ENCODE peak calls at places on chromosomes 16 and 17, in seven cellular contexts. One of them, this sample, is unnamed.

GRCh38 chr17:28346746-28347246 is 10.5 kb downstream of the POLDIP2 start:
- DNase-seq in CD4-positive, alpha-beta T cell: no peak
- DNase-seq in epithelial cell of esophagus: no peak
- DNase-seq in dorsolateral prefrontal cortex: no peak
- DNase-seq in testis: peak; percentile 81
- DNase-seq in left ventricle myocardium inferior: no peak
- DNase-seq in nephron progenitor cell: no peak
- DNase-seq in this sample: no peak

GRCh38 chr16:88993006-88993787 is 16.2 kb upstream of the CBFA2T3 start:
- DNase-seq in CD4-positive, alpha-beta T cell: no peak
- DNase-seq in epithelial cell of esophagus: no peak
- DNase-seq in dorsolateral prefrontal cortex: no peak
- DNase-seq in testis: no peak
- DNase-seq in left ventricle myocardium inferior: no peak
- DNase-seq in nephron progenitor cell: no peak
- DNase-seq in this sample: no peak

GRCh38 chr17:8140413-8141029 is 11.7 kb downstream of the PER1 start:
- DNase-seq in CD4-positive, alpha-beta T cell: no peak
- DNase-seq in epithelial cell of esophagus: no peak
- DNase-seq in dorsolateral prefrontal cortex: no peak
- DNase-seq in testis: no peak
- DNase-seq in left ventricle myocardium inferior: no peak
- DNase-seq in nephron progenitor cell: no peak
- DNase-seq in this sample: no peak

GRCh38 chr17:61766520-61766919 is 96.8 kb downstream of the BRIP1 start:
- DNase-seq in CD4-positive, alpha-beta T cell: no peak
- DNase-seq in epithelial cell of esophagus: peak; percentile 80
- DNase-seq in dorsolateral prefrontal cortex: no peak
- DNase-seq in testis: no peak
- DNase-seq in left ventricle myocardium inferior: no peak
- DNase-seq in nephron progenitor cell: no peak
- DNase-seq in this sample: peak; percentile 27

GRCh38 chr16:65634291-65634690 is 512.4 kb upstream of the CDH11 start:
- DNase-seq in CD4-positive, alpha-beta T cell: no peak
- DNase-seq in epithelial cell of esophagus: peak; percentile 24
- DNase-seq in dorsolateral prefrontal cortex: no peak
- DNase-seq in testis: no peak
- DNase-seq in left ventricle myocardium inferior: no peak
- DNase-seq in nephron progenitor cell: no peak
- DNase-seq in this sample: no peak

GRCh38 chr17:8360751-8361150 is 15.8 kb downstream of the KRABD2 start:
- DNase-seq in CD4-positive, alpha-beta T cell: no peak
- DNase-seq in epithelial cell of esophagus: no peak
- DNase-seq in dorsolateral prefrontal cortex: no peak
- DNase-seq in testis: no peak
- DNase-seq in left ventricle myocardium inferior: no peak
- DNase-seq in nephron progenitor cell: no peak
- DNase-seq in this sample: no peak

GRCh38 chr17:32794533-32795246 is 82.2 kb downstream of the MYO1D start:
- DNase-seq in CD4-positive, alpha-beta T cell: no peak
- DNase-seq in epithelial cell of esophagus: no peak
- DNase-seq in dorsolateral prefrontal cortex: no peak
- DNase-seq in testis: no peak
- DNase-seq in left ventricle myocardium inferior: no peak
- DNase-seq in nephron progenitor cell: no peak
- DNase-seq in this sample: no peak

GRCh38 chr16:78551487-78552085 is 452.1 kb downstream of the WWOX start:
- DNase-seq in CD4-positive, alpha-beta T cell: no peak
- DNase-seq in epithelial cell of esophagus: no peak
- DNase-seq in dorsolateral prefrontal cortex: no peak
- DNase-seq in testis: no peak
- DNase-seq in left ventricle myocardium inferior: no peak
- DNase-seq in nephron progenitor cell: no peak
- DNase-seq in this sample: no peak

GRCh38 chr16:48999034-48999433 is 282.6 kb downstream of the CBLN1 start:
- DNase-seq in CD4-positive, alpha-beta T cell: no peak
- DNase-seq in epithelial cell of esophagus: no peak
- DNase-seq in dorsolateral prefrontal cortex: no peak
- DNase-seq in testis: no peak
- DNase-seq in left ventricle myocardium inferior: no peak
- DNase-seq in nephron progenitor cell: peak; percentile 35
- DNase-seq in this sample: no peak

GRCh38 chr16:27499659-27500055 is 50.1 kb downstream of the GTF3C1 start:
- DNase-seq in CD4-positive, alpha-beta T cell: no peak
- DNase-seq in epithelial cell of esophagus: no peak
- DNase-seq in dorsolateral prefrontal cortex: no peak
- DNase-seq in testis: no peak
- DNase-seq in left ventricle myocardium inferior: peak; percentile 38
- DNase-seq in nephron progenitor cell: no peak
- DNase-seq in this sample: no peak

GRCh38 chr17:79749156-79749815 is 18.5 kb downstream of the ENPP7 start:
- DNase-seq in CD4-positive, alpha-beta T cell: no peak
- DNase-seq in epithelial cell of esophagus: peak; percentile 18
- DNase-seq in dorsolateral prefrontal cortex: no peak
- DNase-seq in testis: no peak
- DNase-seq in left ventricle myocardium inferior: no peak
- DNase-seq in nephron progenitor cell: no peak
- DNase-seq in this sample: peak; percentile 89

GRCh38 chr17:78962345-78962983 is 17.3 kb downstream of the LGALS3BP start:
- DNase-seq in CD4-positive, alpha-beta T cell: no peak
- DNase-seq in epithelial cell of esophagus: peak; percentile 46
- DNase-seq in dorsolateral prefrontal cortex: no peak
- DNase-seq in testis: no peak
- DNase-seq in left ventricle myocardium inferior: no peak
- DNase-seq in nephron progenitor cell: no peak
- DNase-seq in this sample: no peak

GRCh38 chr17:57879437-57880085 is 29.7 kb upstream of the MRPS23 start:
- DNase-seq in CD4-positive, alpha-beta T cell: no peak
- DNase-seq in epithelial cell of esophagus: no peak
- DNase-seq in dorsolateral prefrontal cortex: no peak
- DNase-seq in testis: no peak
- DNase-seq in left ventricle myocardium inferior: no peak
- DNase-seq in nephron progenitor cell: peak; percentile 55
- DNase-seq in this sample: no peak

GRCh38 chr17:2905269-2905668 is 109.0 kb downstream of the RAP1GAP2 start:
- DNase-seq in CD4-positive, alpha-beta T cell: no peak
- DNase-seq in epithelial cell of esophagus: no peak
- DNase-seq in dorsolateral prefrontal cortex: no peak
- DNase-seq in testis: no peak
- DNase-seq in left ventricle myocardium inferior: peak; percentile 78
- DNase-seq in nephron progenitor cell: no peak
- DNase-seq in this sample: no peak

GRCh38 chr16:28623172-28623711 is 13.4 kb upstream of the SULT1A1 start:
- DNase-seq in CD4-positive, alpha-beta T cell: peak; percentile 72
- DNase-seq in epithelial cell of esophagus: peak; percentile 63
- DNase-seq in dorsolateral prefrontal cortex: peak; percentile 73
- DNase-seq in testis: peak; percentile 53
- DNase-seq in left ventricle myocardium inferior: peak; percentile 37
- DNase-seq in nephron progenitor cell: no peak
- DNase-seq in this sample: peak; percentile 11

GRCh38 chr17:50832267-50833227 is 2.8 kb upstream of the WFIKKN2 start:
- DNase-seq in CD4-positive, alpha-beta T cell: no peak
- DNase-seq in epithelial cell of esophagus: no peak
- DNase-seq in dorsolateral prefrontal cortex: no peak
- DNase-seq in testis: no peak
- DNase-seq in left ventricle myocardium inferior: no peak
- DNase-seq in nephron progenitor cell: no peak
- DNase-seq in this sample: no peak

GRCh38 chr17:50831430-50832064 is 3.8 kb upstream of the WFIKKN2 start:
- DNase-seq in CD4-positive, alpha-beta T cell: no peak
- DNase-seq in epithelial cell of esophagus: no peak
- DNase-seq in dorsolateral prefrontal cortex: no peak
- DNase-seq in testis: no peak
- DNase-seq in left ventricle myocardium inferior: no peak
- DNase-seq in nephron progenitor cell: no peak
- DNase-seq in this sample: peak; percentile 37

GRCh38 chr17:50829336-50829735 is 6.0 kb upstream of the WFIKKN2 start:
- DNase-seq in CD4-positive, alpha-beta T cell: no peak
- DNase-seq in epithelial cell of esophagus: no peak
- DNase-seq in dorsolateral prefrontal cortex: no peak
- DNase-seq in testis: no peak
- DNase-seq in left ventricle myocardium inferior: no peak
- DNase-seq in nephron progenitor cell: no peak
- DNase-seq in this sample: no peak

GRCh38 chr17:50830298-50830697 is 5.1 kb upstream of the WFIKKN2 start:
- DNase-seq in CD4-positive, alpha-beta T cell: no peak
- DNase-seq in epithelial cell of esophagus: no peak
- DNase-seq in dorsolateral prefrontal cortex: no peak
- DNase-seq in testis: no peak
- DNase-seq in left ventricle myocardium inferior: no peak
- DNase-seq in nephron progenitor cell: no peak
- DNase-seq in this sample: peak; percentile 30

DNA sequence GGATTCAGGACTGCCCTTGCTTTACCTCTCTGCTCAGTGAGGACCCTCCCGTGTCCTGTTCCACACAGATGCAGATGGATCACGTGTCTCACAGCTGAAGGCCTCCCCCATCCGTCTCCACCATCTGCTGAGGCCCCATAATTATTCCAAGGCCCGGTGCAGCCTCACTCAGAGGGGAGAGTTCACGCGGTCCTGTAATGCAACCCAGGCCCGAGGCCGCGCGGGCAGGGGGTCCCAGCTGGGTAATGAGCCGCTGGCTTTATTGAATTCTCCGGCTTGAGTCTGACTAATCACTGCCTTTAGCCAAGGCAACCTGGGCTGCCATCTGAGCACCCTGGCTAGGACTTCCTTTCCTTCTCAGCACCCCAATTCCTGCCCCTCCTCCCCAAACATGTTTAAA is 4.4 kb upstream of the WFIKKN2 start:
- DNase-seq in CD4-positive, alpha-beta T cell: no peak
- DNase-seq in epithelial cell of esophagus: no peak
- DNase-seq in dorsolateral prefrontal cortex: no peak
- DNase-seq in testis: no peak
- DNase-seq in left ventricle myocardium inferior: no peak
- DNase-seq in nephron progenitor cell: peak; percentile 57
- DNase-seq in this sample: no peak
- TF ChIP-seq CTCF in CD4-positive, alpha-beta T cell: no peak
- TF ChIP-seq CTCF in epithelial cell of esophagus: no peak
- TF ChIP-seq CTCF in dorsolateral prefrontal cortex: no peak
- TF ChIP-seq CTCF in testis: no peak
- TF ChIP-seq CTCF in left ventricle myocardium inferior: no peak
- TF ChIP-seq CTCF in nephron progenitor cell: no peak
- TF ChIP-seq CTCF in this sample: no peak

GRCh38 chr16:31301708-31302400 is 42.1 kb downstream of the ITGAM start:
- DNase-seq in CD4-positive, alpha-beta T cell: no peak
- DNase-seq in epithelial cell of esophagus: peak; percentile 49
- DNase-seq in dorsolateral prefrontal cortex: no peak
- DNase-seq in testis: no peak
- DNase-seq in left ventricle myocardium inferior: no peak
- DNase-seq in nephron progenitor cell: no peak
- DNase-seq in this sample: peak; percentile 44

GRCh38 chr16:31298340-31298739 is 38.6 kb downstream of the ITGAM start:
- DNase-seq in CD4-positive, alpha-beta T cell: no peak
- DNase-seq in epithelial cell of esophagus: no peak
- DNase-seq in dorsolateral prefrontal cortex: no peak
- DNase-seq in testis: no peak
- DNase-seq in left ventricle myocardium inferior: no peak
- DNase-seq in nephron progenitor cell: no peak
- DNase-seq in this sample: no peak

GRCh38 chr16:31295206-31295605 is 35.4 kb downstream of the ITGAM start:
- DNase-seq in CD4-positive, alpha-beta T cell: no peak
- DNase-seq in epithelial cell of esophagus: no peak
- DNase-seq in dorsolateral prefrontal cortex: no peak
- DNase-seq in testis: no peak
- DNase-seq in left ventricle myocardium inferior: no peak
- DNase-seq in nephron progenitor cell: no peak
- DNase-seq in this sample: no peak

GRCh38 chr16:31297496-31297895 is 37.7 kb downstream of the ITGAM start:
- DNase-seq in CD4-positive, alpha-beta T cell: no peak
- DNase-seq in epithelial cell of esophagus: no peak
- DNase-seq in dorsolateral prefrontal cortex: no peak
- DNase-seq in testis: no peak
- DNase-seq in left ventricle myocardium inferior: no peak
- DNase-seq in nephron progenitor cell: no peak
- DNase-seq in this sample: no peak

GRCh38 chr16:31298958-31299357 is 39.2 kb downstream of the ITGAM start:
- DNase-seq in CD4-positive, alpha-beta T cell: no peak
- DNase-seq in epithelial cell of esophagus: peak; percentile 17
- DNase-seq in dorsolateral prefrontal cortex: no peak
- DNase-seq in testis: no peak
- DNase-seq in left ventricle myocardium inferior: no peak
- DNase-seq in nephron progenitor cell: no peak
- DNase-seq in this sample: peak; percentile 4
- TF ChIP-seq CTCF in CD4-positive, alpha-beta T cell: peak; percentile 11
- TF ChIP-seq CTCF in epithelial cell of esophagus: peak; percentile 33
- TF ChIP-seq CTCF in dorsolateral prefrontal cortex: no peak
- TF ChIP-seq CTCF in testis: no peak
- TF ChIP-seq CTCF in left ventricle myocardium inferior: peak; percentile 32
- TF ChIP-seq CTCF in nephron progenitor cell: no peak
- TF ChIP-seq CTCF in this sample: peak; percentile 18

GRCh38 chr17:67520282-67520906 is 143.3 kb downstream of the PITPNC1 start:
- DNase-seq in CD4-positive, alpha-beta T cell: no peak
- DNase-seq in epithelial cell of esophagus: peak; percentile 24
- DNase-seq in dorsolateral prefrontal cortex: no peak
- DNase-seq in testis: peak; percentile 27
- DNase-seq in left ventricle myocardium inferior: no peak
- DNase-seq in nephron progenitor cell: peak; percentile 28
- DNase-seq in this sample: peak; percentile 75

GRCh38 chr17:67519801-67520251 is 142.7 kb downstream of the PITPNC1 start:
- DNase-seq in CD4-positive, alpha-beta T cell: no peak
- DNase-seq in epithelial cell of esophagus: no peak
- DNase-seq in dorsolateral prefrontal cortex: no peak
- DNase-seq in testis: no peak
- DNase-seq in left ventricle myocardium inferior: no peak
- DNase-seq in nephron progenitor cell: no peak
- DNase-seq in this sample: no peak

GRCh38 chr17:67517335-67517734 is 140.3 kb downstream of the PITPNC1 start:
- DNase-seq in CD4-positive, alpha-beta T cell: no peak
- DNase-seq in epithelial cell of esophagus: no peak
- DNase-seq in dorsolateral prefrontal cortex: no peak
- DNase-seq in testis: no peak
- DNase-seq in left ventricle myocardium inferior: no peak
- DNase-seq in nephron progenitor cell: no peak
- DNase-seq in this sample: no peak

GRCh38 chr17:67520916-67521772 is 144.1 kb downstream of the PITPNC1 start:
- DNase-seq in CD4-positive, alpha-beta T cell: no peak
- DNase-seq in epithelial cell of esophagus: no peak
- DNase-seq in dorsolateral prefrontal cortex: no peak
- DNase-seq in testis: no peak
- DNase-seq in left ventricle myocardium inferior: no peak
- DNase-seq in nephron progenitor cell: no peak
- DNase-seq in this sample: peak; percentile 84

GRCh38 chr17:67518881-67519280 is 141.8 kb downstream of the PITPNC1 start:
- DNase-seq in CD4-positive, alpha-beta T cell: no peak
- DNase-seq in epithelial cell of esophagus: no peak
- DNase-seq in dorsolateral prefrontal cortex: no peak
- DNase-seq in testis: no peak
- DNase-seq in left ventricle myocardium inferior: no peak
- DNase-seq in nephron progenitor cell: no peak
- DNase-seq in this sample: peak; percentile 23
- TF ChIP-seq CTCF in CD4-positive, alpha-beta T cell: no peak
- TF ChIP-seq CTCF in epithelial cell of esophagus: no peak
- TF ChIP-seq CTCF in dorsolateral prefrontal cortex: no peak
- TF ChIP-seq CTCF in testis: no peak
- TF ChIP-seq CTCF in left ventricle myocardium inferior: no peak
- TF ChIP-seq CTCF in nephron progenitor cell: no peak
- TF ChIP-seq CTCF in this sample: no peak

GRCh38 chr16:22317001-22317530 is 19.9 kb downstream of the POLR3E start:
- DNase-seq in CD4-positive, alpha-beta T cell: no peak
- DNase-seq in epithelial cell of esophagus: no peak
- DNase-seq in dorsolateral prefrontal cortex: no peak
- DNase-seq in testis: peak; percentile 13
- DNase-seq in left ventricle myocardium inferior: no peak
- DNase-seq in nephron progenitor cell: no peak
- DNase-seq in this sample: no peak
- TF ChIP-seq CTCF in CD4-positive, alpha-beta T cell: no peak
- TF ChIP-seq CTCF in epithelial cell of esophagus: no peak
- TF ChIP-seq CTCF in dorsolateral prefrontal cortex: no peak
- TF ChIP-seq CTCF in testis: no peak
- TF ChIP-seq CTCF in left ventricle myocardium inferior: no peak
- TF ChIP-seq CTCF in nephron progenitor cell: no peak
- TF ChIP-seq CTCF in this sample: no peak

This sample was measured in fibroblast of the aortic adventitia.